ENCODE peak calls at places on chromosomes 16 and 17, in five cellular contexts. One of them, this sample, is unnamed. For H3K4me1, the result is how much of the 10 kb centered on the place peaks cover.

GRCh38 chr16:8758022-8758421 is 39.4 kb downstream of the TMEM186 start:
- DNase-seq in transverse colon: no peak
- DNase-seq in lower lobe of right lung: no peak
- DNase-seq in A549: no peak
- DNase-seq in CD4-positive, alpha-beta memory T cell: no peak
- DNase-seq in this sample: no peak

GRCh38 chr17:9900744-9901143 is 4.3 kb downstream of the RCVRN start:
- DNase-seq in CD4-positive, alpha-beta memory T cell: no peak
- DNase-seq in A549: no peak
- DNase-seq in transverse colon: no peak
- DNase-seq in lower lobe of right lung: no peak
- DNase-seq in this sample: no peak

GRCh38 chr17:4583796-4584124 is 569 bp upstream of the SMTNL2 start:
- DNase-seq in CD4-positive, alpha-beta memory T cell: no peak
- DNase-seq in lower lobe of right lung: no peak
- DNase-seq in transverse colon: no peak
- DNase-seq in A549: peak
- DNase-seq in this sample: peak

GRCh38 chr16:8874388-8874787 is 5.6 kb upstream of the CARHSP1 start:
- DNase-seq in transverse colon: no peak
- DNase-seq in lower lobe of right lung: no peak
- DNase-seq in A549: no peak
- DNase-seq in CD4-positive, alpha-beta memory T cell: no peak
- DNase-seq in this sample: no peak

GRCh38 chr16:66919569-66920472 is 1.1 kb upstream of the CDH16 start:
- DNase-seq in CD4-positive, alpha-beta memory T cell: no peak
- DNase-seq in transverse colon: no peak
- DNase-seq in lower lobe of right lung: no peak
- DNase-seq in A549: no peak
- DNase-seq in this sample: no peak

GRCh38 chr16:68287276-68288251 is 23.2 kb downstream of the SLC7A6OS start:
- DNase-seq in CD4-positive, alpha-beta memory T cell: peak
- DNase-seq in transverse colon: no peak
- DNase-seq in lower lobe of right lung: no peak
- DNase-seq in A549: peak
- DNase-seq in this sample: peak

GRCh38 chr16:69691980-69692911 is 34.1 kb downstream of the NQO1 start:
- DNase-seq in lower lobe of right lung: no peak
- DNase-seq in transverse colon: no peak
- DNase-seq in CD4-positive, alpha-beta memory T cell: no peak
- DNase-seq in A549: no peak
- DNase-seq in this sample: no peak

GRCh38 chr17:15918661-15919259 is 26.2 kb upstream of the ADORA2B start:
- DNase-seq in lower lobe of right lung: peak
- DNase-seq in CD4-positive, alpha-beta memory T cell: no peak
- DNase-seq in A549: peak
- DNase-seq in transverse colon: peak
- DNase-seq in this sample: peak

GRCh38 chr17:29412780-29413565 is 22.8 kb downstream of the TAOK1 start:
- DNase-seq in CD4-positive, alpha-beta memory T cell: no peak
- DNase-seq in transverse colon: no peak
- DNase-seq in lower lobe of right lung: no peak
- DNase-seq in A549: no peak
- DNase-seq in this sample: no peak

GRCh38 chr17:15741624-15742023 is 9.5 kb downstream of the TBC1D26 start:
- DNase-seq in A549: no peak
- DNase-seq in lower lobe of right lung: no peak
- DNase-seq in CD4-positive, alpha-beta memory T cell: no peak
- DNase-seq in transverse colon: no peak
- DNase-seq in this sample: no peak

GRCh38 chr17:72192409-72193192 is 71.8 kb downstream of the SOX9 start:
- DNase-seq in transverse colon: no peak
- DNase-seq in A549: peak
- DNase-seq in lower lobe of right lung: no peak
- DNase-seq in CD4-positive, alpha-beta memory T cell: no peak
- DNase-seq in this sample: peak

GRCh38 chr17:82300707-82301270 is 16.6 kb downstream of the CD7 start:
- DNase-seq in A549: peak
- DNase-seq in lower lobe of right lung: peak
- DNase-seq in transverse colon: peak
- DNase-seq in CD4-positive, alpha-beta memory T cell: peak
- DNase-seq in this sample: peak

GRCh38 chr17:13862341-13862740 is 207.0 kb upstream of the COX10 start:
- DNase-seq in CD4-positive, alpha-beta memory T cell: no peak
- DNase-seq in transverse colon: no peak
- DNase-seq in lower lobe of right lung: no peak
- DNase-seq in A549: no peak
- DNase-seq in this sample: no peak

GRCh38 chr17:17555906-17556305 is 35.6 kb downstream of the PEMT start:
- DNase-seq in transverse colon: no peak
- DNase-seq in A549: no peak
- DNase-seq in CD4-positive, alpha-beta memory T cell: no peak
- DNase-seq in lower lobe of right lung: no peak
- DNase-seq in this sample: no peak

GRCh38 chr16:81466351-81466960 is 21.8 kb downstream of the CMIP start:
- DNase-seq in CD4-positive, alpha-beta memory T cell: no peak
- DNase-seq in A549: no peak
- DNase-seq in lower lobe of right lung: no peak
- DNase-seq in transverse colon: no peak
- DNase-seq in this sample: peak

GRCh38 chr17:7021993-7022778 is 664 bp upstream of the BCL6B start:
- DNase-seq in transverse colon: peak
- DNase-seq in lower lobe of right lung: peak
- DNase-seq in CD4-positive, alpha-beta memory T cell: peak
- DNase-seq in A549: peak
- DNase-seq in this sample: peak

GRCh38 chr17:38583833-38584349 is 21.9 kb downstream of the SRCIN1 start:
- DNase-seq in CD4-positive, alpha-beta memory T cell: no peak
- DNase-seq in lower lobe of right lung: no peak
- DNase-seq in A549: no peak
- DNase-seq in transverse colon: no peak
- DNase-seq in this sample: peak
- H3K4me3 ChIP-seq in CD4-positive, alpha-beta memory T cell: no peak
- H3K4me3 ChIP-seq in lower lobe of right lung: no peak
- H3K4me3 ChIP-seq in A549: no peak
- H3K4me3 ChIP-seq in transverse colon: no peak
- H3K4me3 ChIP-seq in this sample: no peak

GRCh38 chr16:2520097-2520783 is at the start of gene AMDHD2:
- DNase-seq in CD4-positive, alpha-beta memory T cell: peak
- DNase-seq in A549: peak
- DNase-seq in transverse colon: peak
- DNase-seq in lower lobe of right lung: peak
- DNase-seq in this sample: peak

GRCh38 chr16:2517954-2518605 is 2.1 kb upstream of the AMDHD2 start:
- DNase-seq in lower lobe of right lung: no peak
- DNase-seq in transverse colon: no peak
- DNase-seq in CD4-positive, alpha-beta memory T cell: no peak
- DNase-seq in A549: no peak
- DNase-seq in this sample: peak

GRCh38 chr16:2520784-2521577 is 810 bp downstream of the AMDHD2 start:
- DNase-seq in A549: no peak
- DNase-seq in transverse colon: peak
- DNase-seq in lower lobe of right lung: peak
- DNase-seq in CD4-positive, alpha-beta memory T cell: peak
- DNase-seq in this sample: peak

GRCh38 chr16:2518823-2519710 is 1.1 kb upstream of the AMDHD2 start:
- DNase-seq in lower lobe of right lung: peak
- DNase-seq in A549: no peak
- DNase-seq in CD4-positive, alpha-beta memory T cell: no peak
- DNase-seq in transverse colon: no peak
- DNase-seq in this sample: peak

GRCh38 chr16:2519711-2520080 is 475 bp upstream of the AMDHD2 start:
- DNase-seq in transverse colon: no peak
- DNase-seq in A549: no peak
- DNase-seq in lower lobe of right lung: no peak
- DNase-seq in CD4-positive, alpha-beta memory T cell: no peak
- DNase-seq in this sample: no peak
- H3K4me1 ChIP-seq in transverse colon: under half
- H3K4me1 ChIP-seq in A549: under half
- H3K4me1 ChIP-seq in lower lobe of right lung: half or more
- H3K4me1 ChIP-seq in CD4-positive, alpha-beta memory T cell: half or more
- H3K4me1 ChIP-seq in this sample: under half

DNA sequence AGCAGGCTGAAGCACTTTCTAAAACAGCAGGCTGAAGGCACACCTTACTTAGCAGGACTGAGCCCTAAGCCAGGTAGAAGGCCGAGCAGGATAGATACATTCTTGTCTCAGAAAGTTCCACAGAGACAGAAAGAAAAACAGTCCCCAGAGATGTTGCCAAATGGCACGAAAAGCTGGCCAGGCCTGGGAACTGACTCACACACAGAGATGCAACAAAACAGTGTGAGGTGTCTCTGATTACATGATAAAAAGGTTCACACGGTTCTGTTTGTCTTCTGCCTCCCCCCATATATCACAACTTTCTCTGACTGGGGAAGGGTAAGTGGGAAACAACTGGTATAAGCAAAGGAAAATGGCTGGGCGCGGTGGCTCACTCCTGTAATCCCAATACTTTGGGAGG is 1.7 kb downstream of the WBP2 start:
- DNase-seq in CD4-positive, alpha-beta memory T cell: no peak
- DNase-seq in transverse colon: no peak
- DNase-seq in A549: no peak
- DNase-seq in lower lobe of right lung: no peak
- DNase-seq in this sample: no peak
- H3K4me3 ChIP-seq in CD4-positive, alpha-beta memory T cell: no peak
- H3K4me3 ChIP-seq in transverse colon: no peak
- H3K4me3 ChIP-seq in A549: no peak
- H3K4me3 ChIP-seq in lower lobe of right lung: peak
- H3K4me3 ChIP-seq in this sample: no peak

GRCh38 chr17:38871992-38872605 is 2.2 kb downstream of the LASP1 start:
- DNase-seq in A549: no peak
- DNase-seq in lower lobe of right lung: no peak
- DNase-seq in CD4-positive, alpha-beta memory T cell: no peak
- DNase-seq in transverse colon: no peak
- DNase-seq in this sample: no peak
- H3K4me1 ChIP-seq in A549: half or more
- H3K4me1 ChIP-seq in lower lobe of right lung: half or more
- H3K4me1 ChIP-seq in CD4-positive, alpha-beta memory T cell: half or more
- H3K4me1 ChIP-seq in transverse colon: under half
- H3K4me1 ChIP-seq in this sample: under half

GRCh38 chr17:79518330-79519151 is 92.3 kb downstream of the RBFOX3 start:
- DNase-seq in lower lobe of right lung: no peak
- DNase-seq in A549: no peak
- DNase-seq in transverse colon: no peak
- DNase-seq in CD4-positive, alpha-beta memory T cell: no peak
- DNase-seq in this sample: no peak
- H3K4me3 ChIP-seq in lower lobe of right lung: no peak
- H3K4me3 ChIP-seq in A549: no peak
- H3K4me3 ChIP-seq in transverse colon: no peak
- H3K4me3 ChIP-seq in CD4-positive, alpha-beta memory T cell: no peak
- H3K4me3 ChIP-seq in this sample: no peak

DNA sequence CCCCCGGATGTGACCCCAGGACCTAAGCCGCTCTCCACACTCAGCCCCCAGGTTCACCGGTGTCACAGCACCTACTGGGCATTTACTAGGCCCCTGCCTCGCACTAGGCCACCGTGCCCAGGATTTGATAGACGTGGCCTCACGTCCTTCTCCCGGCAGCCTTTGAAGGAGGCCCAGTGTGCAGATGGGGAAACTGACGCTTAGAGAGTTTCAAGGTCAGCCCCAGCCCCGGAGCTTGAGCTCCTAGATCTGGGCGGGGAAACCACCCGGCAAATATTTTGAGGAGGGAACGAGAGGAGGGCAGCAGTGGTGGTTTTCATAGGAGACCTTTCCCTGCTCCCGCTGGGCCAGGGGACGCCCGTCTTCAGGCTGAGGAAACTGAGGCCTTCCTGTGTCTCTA is 10.3 kb downstream of the ZFPM1 start:
- DNase-seq in transverse colon: no peak
- DNase-seq in lower lobe of right lung: no peak
- DNase-seq in A549: no peak
- DNase-seq in CD4-positive, alpha-beta memory T cell: no peak
- DNase-seq in this sample: no peak
- H3K4me1 ChIP-seq in transverse colon: under half
- H3K4me1 ChIP-seq in lower lobe of right lung: under half
- H3K4me1 ChIP-seq in A549: under half
- H3K4me1 ChIP-seq in CD4-positive, alpha-beta memory T cell: half or more
- H3K4me1 ChIP-seq in this sample: under half

DNA sequence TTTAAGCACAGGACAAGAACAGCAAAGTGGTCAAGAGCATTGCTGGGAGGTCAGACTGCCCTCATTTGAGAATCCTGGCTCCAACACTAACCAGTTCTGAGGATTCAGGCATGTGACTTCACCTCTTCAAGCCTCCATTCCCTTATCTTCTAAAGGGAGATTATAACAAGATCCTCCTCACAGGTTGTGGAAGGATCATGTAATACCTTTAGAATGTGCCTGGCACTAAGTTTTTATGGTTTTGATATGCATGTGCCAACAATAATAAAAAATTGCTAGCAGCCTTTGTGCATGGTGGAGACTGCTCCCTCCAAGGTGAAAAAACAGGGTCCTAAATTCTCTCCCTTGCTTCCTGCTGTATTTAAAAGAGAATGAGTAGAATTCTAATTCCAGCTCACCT is 36.0 kb upstream of the ADAMTS18 start:
- DNase-seq in CD4-positive, alpha-beta memory T cell: no peak
- DNase-seq in lower lobe of right lung: no peak
- DNase-seq in transverse colon: no peak
- DNase-seq in A549: no peak
- DNase-seq in this sample: no peak
- H3K4me3 ChIP-seq in CD4-positive, alpha-beta memory T cell: no peak
- H3K4me3 ChIP-seq in lower lobe of right lung: no peak
- H3K4me3 ChIP-seq in transverse colon: no peak
- H3K4me3 ChIP-seq in A549: no peak
- H3K4me3 ChIP-seq in this sample: no peak

GRCh38 chr17:77331161-77331864 is 190.5 kb downstream of the SEC14L1 start:
- DNase-seq in transverse colon: peak
- DNase-seq in CD4-positive, alpha-beta memory T cell: peak
- DNase-seq in lower lobe of right lung: peak
- DNase-seq in A549: peak
- DNase-seq in this sample: peak

GRCh38 chr17:77332981-77333685 is 192.4 kb downstream of the SEC14L1 start:
- DNase-seq in CD4-positive, alpha-beta memory T cell: no peak
- DNase-seq in lower lobe of right lung: no peak
- DNase-seq in A549: no peak
- DNase-seq in transverse colon: no peak
- DNase-seq in this sample: no peak

GRCh38 chr17:77332034-77332971 is 191.5 kb downstream of the SEC14L1 start:
- DNase-seq in transverse colon: peak
- DNase-seq in A549: no peak
- DNase-seq in CD4-positive, alpha-beta memory T cell: peak
- DNase-seq in lower lobe of right lung: peak
- DNase-seq in this sample: no peak

DNA sequence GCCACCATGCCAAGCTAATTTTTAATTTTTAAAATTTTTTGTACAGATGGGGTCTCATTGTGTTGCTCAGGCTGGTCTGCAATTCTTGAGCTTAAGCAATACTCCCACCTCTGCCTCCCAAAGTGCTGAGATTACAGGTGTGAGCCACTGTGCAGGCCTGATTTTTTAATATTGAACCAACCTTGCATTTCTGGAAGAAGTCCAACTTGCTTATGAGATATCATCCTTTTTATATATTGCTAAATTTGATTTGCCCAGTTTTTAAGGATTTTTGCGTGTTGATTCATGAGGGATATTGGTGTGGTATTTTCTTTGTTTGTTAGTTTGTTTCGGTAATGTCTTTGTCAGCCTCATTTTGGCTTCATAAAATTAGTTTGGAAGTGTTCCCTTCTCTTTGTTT is 196.4 kb downstream of the SEC14L1 start:
- DNase-seq in A549: no peak
- DNase-seq in CD4-positive, alpha-beta memory T cell: no peak
- DNase-seq in lower lobe of right lung: no peak
- DNase-seq in transverse colon: no peak
- DNase-seq in this sample: no peak
- H3K4me1 ChIP-seq in A549: under half
- H3K4me1 ChIP-seq in CD4-positive, alpha-beta memory T cell: half or more
- H3K4me1 ChIP-seq in lower lobe of right lung: under half
- H3K4me1 ChIP-seq in transverse colon: under half
- H3K4me1 ChIP-seq in this sample: under half